ENCODE peak calls at places on chromosomes 11 and 22, in eight cellular contexts. One of them, this sample, is unnamed. For H3K27me3, the result is how much of the 10 kb centered on the place peaks cover.

GRCh38 chr11:44727373-44728084 is 767 bp downstream of the TSPAN18 start:
- DNase-seq in suprapubic skin: peak
- DNase-seq in ovary: peak
- DNase-seq in H1: peak
- DNase-seq in HepG2: peak
- DNase-seq in SK-N-SH: peak
- DNase-seq in tibial nerve: peak
- DNase-seq in transverse colon: peak
- DNase-seq in this sample: peak

GRCh38 chr11:77589521-77590193 is at the start of gene AQP11:
- DNase-seq in tibial nerve: peak
- DNase-seq in HepG2: peak
- DNase-seq in transverse colon: peak
- DNase-seq in ovary: peak
- DNase-seq in H1: peak
- DNase-seq in SK-N-SH: peak
- DNase-seq in suprapubic skin: peak
- DNase-seq in this sample: peak

GRCh38 chr22:38079804-38080203 is 4.2 kb downstream of the SLC16A8 start:
- DNase-seq in SK-N-SH: no peak
- DNase-seq in ovary: no peak
- DNase-seq in H1: no peak
- DNase-seq in tibial nerve: no peak
- DNase-seq in transverse colon: no peak
- DNase-seq in suprapubic skin: no peak
- DNase-seq in HepG2: no peak
- DNase-seq in this sample: no peak

GRCh38 chr11:83063073-83063754 is 8.5 kb downstream of the RAB30 start:
- DNase-seq in H1: no peak
- DNase-seq in transverse colon: no peak
- DNase-seq in tibial nerve: no peak
- DNase-seq in ovary: no peak
- DNase-seq in SK-N-SH: no peak
- DNase-seq in suprapubic skin: no peak
- DNase-seq in HepG2: no peak
- DNase-seq in this sample: no peak

GRCh38 chr22:27642104-27642800 is 159.3 kb downstream of the MN1 start:
- DNase-seq in suprapubic skin: no peak
- DNase-seq in HepG2: peak
- DNase-seq in tibial nerve: no peak
- DNase-seq in SK-N-SH: peak
- DNase-seq in transverse colon: no peak
- DNase-seq in ovary: no peak
- DNase-seq in H1: no peak
- DNase-seq in this sample: no peak

GRCh38 chr11:34331736-34332135 is 26.1 kb downstream of the ABTB2 start:
- DNase-seq in SK-N-SH: no peak
- DNase-seq in suprapubic skin: no peak
- DNase-seq in HepG2: no peak
- DNase-seq in tibial nerve: no peak
- DNase-seq in ovary: no peak
- DNase-seq in H1: no peak
- DNase-seq in transverse colon: no peak
- DNase-seq in this sample: no peak

GRCh38 chr11:26841818-26842457 is 120.1 kb upstream of the SLC5A12 start:
- DNase-seq in suprapubic skin: no peak
- DNase-seq in transverse colon: no peak
- DNase-seq in H1: no peak
- DNase-seq in HepG2: no peak
- DNase-seq in ovary: no peak
- DNase-seq in tibial nerve: no peak
- DNase-seq in SK-N-SH: no peak
- DNase-seq in this sample: no peak

GRCh38 chr11:96279421-96280290 is 63.3 kb downstream of the MAML2 start:
- DNase-seq in ovary: no peak
- DNase-seq in transverse colon: no peak
- DNase-seq in SK-N-SH: no peak
- DNase-seq in HepG2: no peak
- DNase-seq in tibial nerve: no peak
- DNase-seq in H1: no peak
- DNase-seq in suprapubic skin: no peak
- DNase-seq in this sample: no peak

GRCh38 chr22:29691636-29692326 is 28.0 kb upstream of the CABP7 start:
- DNase-seq in H1: no peak
- DNase-seq in suprapubic skin: no peak
- DNase-seq in ovary: no peak
- DNase-seq in SK-N-SH: no peak
- DNase-seq in HepG2: no peak
- DNase-seq in transverse colon: no peak
- DNase-seq in tibial nerve: no peak
- DNase-seq in this sample: no peak

GRCh38 chr11:68397256-68397655 is 63.3 kb upstream of the PPP6R3 start:
- DNase-seq in SK-N-SH: no peak
- DNase-seq in suprapubic skin: no peak
- DNase-seq in ovary: no peak
- DNase-seq in H1: no peak
- DNase-seq in tibial nerve: no peak
- DNase-seq in HepG2: no peak
- DNase-seq in transverse colon: no peak
- DNase-seq in this sample: no peak

GRCh38 chr11:70503201-70503877 is 105.0 kb downstream of the CTTN start:
- DNase-seq in ovary: peak
- DNase-seq in HepG2: no peak
- DNase-seq in transverse colon: no peak
- DNase-seq in tibial nerve: no peak
- DNase-seq in H1: no peak
- DNase-seq in suprapubic skin: no peak
- DNase-seq in SK-N-SH: no peak
- DNase-seq in this sample: no peak

GRCh38 chr11:123696183-123696582 is 41.8 kb upstream of the SCN3B start:
- DNase-seq in transverse colon: no peak
- DNase-seq in H1: no peak
- DNase-seq in HepG2: no peak
- DNase-seq in tibial nerve: no peak
- DNase-seq in suprapubic skin: no peak
- DNase-seq in SK-N-SH: no peak
- DNase-seq in ovary: no peak
- DNase-seq in this sample: no peak

GRCh38 chr11:111718436-111719325 is 47.5 kb downstream of the PPP2R1B start:
- DNase-seq in H1: no peak
- DNase-seq in transverse colon: peak
- DNase-seq in tibial nerve: no peak
- DNase-seq in SK-N-SH: no peak
- DNase-seq in suprapubic skin: no peak
- DNase-seq in ovary: no peak
- DNase-seq in HepG2: peak
- DNase-seq in this sample: peak

GRCh38 chr22:38952382-38952993 is 4.9 kb upstream of the APOBEC3A start:
- DNase-seq in transverse colon: no peak
- DNase-seq in HepG2: no peak
- DNase-seq in ovary: no peak
- DNase-seq in H1: no peak
- DNase-seq in suprapubic skin: no peak
- DNase-seq in tibial nerve: no peak
- DNase-seq in SK-N-SH: no peak
- DNase-seq in this sample: no peak

GRCh38 chr11:33000181-33000580 is 15.5 kb upstream of the DEPDC7 start:
- DNase-seq in HepG2: no peak
- DNase-seq in ovary: no peak
- DNase-seq in transverse colon: no peak
- DNase-seq in tibial nerve: no peak
- DNase-seq in suprapubic skin: no peak
- DNase-seq in SK-N-SH: no peak
- DNase-seq in H1: no peak
- DNase-seq in this sample: no peak

GRCh38 chr22:45064313-45065268 is 54.8 kb upstream of the PHF21B start:
- DNase-seq in HepG2: no peak
- DNase-seq in suprapubic skin: no peak
- DNase-seq in ovary: no peak
- DNase-seq in SK-N-SH: no peak
- DNase-seq in transverse colon: no peak
- DNase-seq in H1: no peak
- DNase-seq in tibial nerve: no peak
- DNase-seq in this sample: no peak

GRCh38 chr22:28774378-28774777 is 1.9 kb downstream of the CCDC117 start:
- DNase-seq in SK-N-SH: no peak
- DNase-seq in tibial nerve: no peak
- DNase-seq in transverse colon: no peak
- DNase-seq in suprapubic skin: no peak
- DNase-seq in H1: no peak
- DNase-seq in ovary: no peak
- DNase-seq in HepG2: no peak
- DNase-seq in this sample: no peak

GRCh38 chr11:44927174-44927661 is 23.5 kb downstream of the TP53I11 start:
- DNase-seq in suprapubic skin: peak
- DNase-seq in SK-N-SH: peak
- DNase-seq in transverse colon: peak
- DNase-seq in HepG2: peak
- DNase-seq in ovary: peak
- DNase-seq in H1: peak
- DNase-seq in tibial nerve: no peak
- DNase-seq in this sample: peak

GRCh38 chr22:30809086-30809485 is 114.4 kb downstream of the OSBP2 start:
- DNase-seq in H1: no peak
- DNase-seq in tibial nerve: no peak
- DNase-seq in HepG2: no peak
- DNase-seq in suprapubic skin: no peak
- DNase-seq in SK-N-SH: no peak
- DNase-seq in transverse colon: no peak
- DNase-seq in ovary: no peak
- DNase-seq in this sample: no peak

GRCh38 chr11:35943761-35944502 is at the start of gene LDLRAD3:
- DNase-seq in suprapubic skin: peak
- DNase-seq in HepG2: peak
- DNase-seq in tibial nerve: peak
- DNase-seq in transverse colon: peak
- DNase-seq in H1: peak
- DNase-seq in SK-N-SH: peak
- DNase-seq in ovary: peak
- DNase-seq in this sample: peak

GRCh38 chr22:47592791-47593190 is 830.3 kb downstream of the TBC1D22A start:
- DNase-seq in SK-N-SH: no peak
- DNase-seq in suprapubic skin: peak
- DNase-seq in HepG2: no peak
- DNase-seq in ovary: no peak
- DNase-seq in H1: no peak
- DNase-seq in transverse colon: no peak
- DNase-seq in tibial nerve: no peak
- DNase-seq in this sample: peak

GRCh38 chr11:1134848-1135445 is 22.8 kb upstream of the MUC5AC start:
- DNase-seq in SK-N-SH: no peak
- DNase-seq in transverse colon: no peak
- DNase-seq in suprapubic skin: no peak
- DNase-seq in tibial nerve: no peak
- DNase-seq in H1: no peak
- DNase-seq in HepG2: no peak
- DNase-seq in ovary: no peak
- DNase-seq in this sample: no peak

GRCh38 chr22:19795617-19796008 is 35.0 kb downstream of the TBX1 start:
- DNase-seq in HepG2: no peak
- DNase-seq in SK-N-SH: no peak
- DNase-seq in H1: no peak
- DNase-seq in suprapubic skin: no peak
- DNase-seq in ovary: no peak
- DNase-seq in tibial nerve: no peak
- DNase-seq in transverse colon: no peak
- DNase-seq in this sample: no peak

GRCh38 chr11:17171342-17171741 is 36.4 kb downstream of the PIK3C2A start:
- DNase-seq in tibial nerve: no peak
- DNase-seq in HepG2: no peak
- DNase-seq in transverse colon: no peak
- DNase-seq in ovary: no peak
- DNase-seq in SK-N-SH: no peak
- DNase-seq in suprapubic skin: no peak
- DNase-seq in H1: no peak
- DNase-seq in this sample: no peak

GRCh38 chr11:79786961-79787360 is 346.1 kb upstream of the TENM4 start:
- DNase-seq in suprapubic skin: no peak
- DNase-seq in ovary: no peak
- DNase-seq in tibial nerve: no peak
- DNase-seq in transverse colon: no peak
- DNase-seq in H1: no peak
- DNase-seq in SK-N-SH: no peak
- DNase-seq in HepG2: no peak
- DNase-seq in this sample: no peak

GRCh38 chr11:36376315-36376887 is 80.3 kb downstream of the PRR5L start:
- DNase-seq in suprapubic skin: no peak
- DNase-seq in H1: no peak
- DNase-seq in ovary: peak
- DNase-seq in HepG2: no peak
- DNase-seq in SK-N-SH: peak
- DNase-seq in transverse colon: peak
- DNase-seq in tibial nerve: no peak
- DNase-seq in this sample: peak

GRCh38 chr11:282630-283360 is 4.6 kb downstream of the NLRP6 start:
- DNase-seq in ovary: no peak
- DNase-seq in H1: peak
- DNase-seq in suprapubic skin: peak
- DNase-seq in SK-N-SH: peak
- DNase-seq in tibial nerve: no peak
- DNase-seq in transverse colon: no peak
- DNase-seq in HepG2: no peak
- DNase-seq in this sample: no peak

GRCh38 chr22:22931557-22932270 is 44.1 kb downstream of the IGLL5 start:
- DNase-seq in SK-N-SH: no peak
- DNase-seq in transverse colon: peak
- DNase-seq in tibial nerve: no peak
- DNase-seq in suprapubic skin: no peak
- DNase-seq in H1: no peak
- DNase-seq in ovary: no peak
- DNase-seq in HepG2: no peak
- DNase-seq in this sample: peak
- H3K27me3 ChIP-seq in SK-N-SH: under half
- H3K27me3 ChIP-seq in transverse colon: under half
- H3K27me3 ChIP-seq in tibial nerve: under half
- H3K27me3 ChIP-seq in suprapubic skin: under half
- H3K27me3 ChIP-seq in H1: under half
- H3K27me3 ChIP-seq in ovary: under half
- H3K27me3 ChIP-seq in HepG2: under half
- H3K27me3 ChIP-seq in this sample: under half

GRCh38 chr11:69459848-69460539 is 21.5 kb upstream of the LINC01488 start:
- DNase-seq in tibial nerve: no peak
- DNase-seq in ovary: no peak
- DNase-seq in H1: no peak
- DNase-seq in SK-N-SH: no peak
- DNase-seq in HepG2: peak
- DNase-seq in transverse colon: no peak
- DNase-seq in suprapubic skin: no peak
- DNase-seq in this sample: no peak
- H3K27ac ChIP-seq in tibial nerve: no peak
- H3K27ac ChIP-seq in ovary: no peak
- H3K27ac ChIP-seq in H1: no peak
- H3K27ac ChIP-seq in SK-N-SH: no peak
- H3K27ac ChIP-seq in HepG2: no peak
- H3K27ac ChIP-seq in transverse colon: peak
- H3K27ac ChIP-seq in suprapubic skin: no peak
- H3K27ac ChIP-seq in this sample: no peak

GRCh38 chr11:120185678-120186407 is 25.0 kb upstream of the OAF start:
- DNase-seq in suprapubic skin: no peak
- DNase-seq in H1: no peak
- DNase-seq in SK-N-SH: peak
- DNase-seq in ovary: no peak
- DNase-seq in tibial nerve: no peak
- DNase-seq in HepG2: no peak
- DNase-seq in transverse colon: no peak
- DNase-seq in this sample: peak
- TF ChIP-seq EP300 in suprapubic skin: no peak
- TF ChIP-seq EP300 in H1: no peak
- TF ChIP-seq EP300 in SK-N-SH: peak
- TF ChIP-seq EP300 in ovary: no peak
- TF ChIP-seq EP300 in tibial nerve: no peak
- TF ChIP-seq EP300 in HepG2: no peak
- TF ChIP-seq EP300 in transverse colon: no peak
- TF ChIP-seq EP300 in this sample: no peak

GRCh38 chr22:49300951-49301397 is 526.7 kb downstream of the BRD1 start:
- DNase-seq in transverse colon: no peak
- DNase-seq in tibial nerve: no peak
- DNase-seq in suprapubic skin: peak
- DNase-seq in H1: no peak
- DNase-seq in SK-N-SH: no peak
- DNase-seq in HepG2: no peak
- DNase-seq in ovary: no peak
- DNase-seq in this sample: peak
- H3K27me3 ChIP-seq in transverse colon: under half
- H3K27me3 ChIP-seq in tibial nerve: under half
- H3K27me3 ChIP-seq in suprapubic skin: under half
- H3K27me3 ChIP-seq in H1: under half
- H3K27me3 ChIP-seq in SK-N-SH: under half
- H3K27me3 ChIP-seq in HepG2: under half
- H3K27me3 ChIP-seq in ovary: under half
- H3K27me3 ChIP-seq in this sample: under half

This sample was measured in stomach.